ENCODE peak calls at places on chromosome 11, in six cellular contexts. One of them, this sample, is unnamed.

GRCh38 chr11:65788801-65789200 is 1.9 kb downstream of the OVOL1 start:
- DNase-seq in HCT116: no peak
- DNase-seq in prostate gland: no peak
- DNase-seq in upper lobe of left lung: peak
- DNase-seq in stomach: no peak
- DNase-seq in endothelial cell of umbilical vein: no peak
- DNase-seq in this sample: no peak

GRCh38 chr11:66267379-66268209 is 845 bp upstream of the RAB1B start:
- DNase-seq in HCT116: peak
- DNase-seq in prostate gland: peak
- DNase-seq in stomach: peak
- DNase-seq in endothelial cell of umbilical vein: peak
- DNase-seq in upper lobe of left lung: peak
- DNase-seq in this sample: peak

GRCh38 chr11:111531156-111531555 is 9.4 kb upstream of the LAYN start:
- DNase-seq in stomach: no peak
- DNase-seq in prostate gland: no peak
- DNase-seq in HCT116: no peak
- DNase-seq in endothelial cell of umbilical vein: no peak
- DNase-seq in upper lobe of left lung: no peak
- DNase-seq in this sample: no peak

GRCh38 chr11:73252577-73253191 is 19.5 kb upstream of the P2RY6 start:
- DNase-seq in stomach: peak
- DNase-seq in upper lobe of left lung: no peak
- DNase-seq in endothelial cell of umbilical vein: no peak
- DNase-seq in prostate gland: no peak
- DNase-seq in HCT116: peak
- DNase-seq in this sample: no peak

GRCh38 chr11:96277696-96278038 is 65.3 kb downstream of the MAML2 start:
- DNase-seq in upper lobe of left lung: no peak
- DNase-seq in HCT116: no peak
- DNase-seq in prostate gland: no peak
- DNase-seq in stomach: no peak
- DNase-seq in endothelial cell of umbilical vein: no peak
- DNase-seq in this sample: no peak

GRCh38 chr11:67293090-67293489 is 4.0 kb downstream of the ANKRD13D start:
- DNase-seq in HCT116: no peak
- DNase-seq in prostate gland: no peak
- DNase-seq in upper lobe of left lung: no peak
- DNase-seq in endothelial cell of umbilical vein: peak
- DNase-seq in stomach: no peak
- DNase-seq in this sample: no peak

GRCh38 chr11:57637626-57638004 is 12.1 kb downstream of the YPEL4 start:
- DNase-seq in upper lobe of left lung: peak
- DNase-seq in prostate gland: no peak
- DNase-seq in HCT116: no peak
- DNase-seq in endothelial cell of umbilical vein: no peak
- DNase-seq in stomach: no peak
- DNase-seq in this sample: no peak

GRCh38 chr11:125701858-125702621 is 21.4 kb upstream of the ACRV1 start:
- DNase-seq in upper lobe of left lung: no peak
- DNase-seq in prostate gland: no peak
- DNase-seq in endothelial cell of umbilical vein: no peak
- DNase-seq in HCT116: no peak
- DNase-seq in stomach: no peak
- DNase-seq in this sample: no peak

GRCh38 chr11:130102457-130103249 is 33.0 kb downstream of the APLP2 start:
- DNase-seq in stomach: no peak
- DNase-seq in endothelial cell of umbilical vein: no peak
- DNase-seq in upper lobe of left lung: no peak
- DNase-seq in prostate gland: peak
- DNase-seq in HCT116: no peak
- DNase-seq in this sample: no peak

GRCh38 chr11:44775366-44776356 is 48.9 kb downstream of the TSPAN18 start:
- DNase-seq in upper lobe of left lung: no peak
- DNase-seq in stomach: peak
- DNase-seq in endothelial cell of umbilical vein: peak
- DNase-seq in HCT116: peak
- DNase-seq in prostate gland: peak
- DNase-seq in this sample: peak

GRCh38 chr11:123428221-123428631 is 1.8 kb upstream of the GRAMD1B start:
- DNase-seq in upper lobe of left lung: no peak
- DNase-seq in HCT116: no peak
- DNase-seq in stomach: no peak
- DNase-seq in prostate gland: no peak
- DNase-seq in endothelial cell of umbilical vein: no peak
- DNase-seq in this sample: no peak

GRCh38 chr11:123111465-123111864 is 49.5 kb upstream of the HSPA8 start:
- DNase-seq in upper lobe of left lung: no peak
- DNase-seq in endothelial cell of umbilical vein: peak
- DNase-seq in prostate gland: no peak
- DNase-seq in HCT116: peak
- DNase-seq in stomach: no peak
- DNase-seq in this sample: peak

GRCh38 chr11:102449651-102450570 is 2.7 kb downstream of the TMEM123 start:
- DNase-seq in stomach: no peak
- DNase-seq in prostate gland: no peak
- DNase-seq in endothelial cell of umbilical vein: peak
- DNase-seq in upper lobe of left lung: no peak
- DNase-seq in HCT116: no peak
- DNase-seq in this sample: no peak

GRCh38 chr11:102451041-102451692 is 1.4 kb downstream of the TMEM123 start:
- DNase-seq in stomach: no peak
- DNase-seq in upper lobe of left lung: no peak
- DNase-seq in HCT116: no peak
- DNase-seq in endothelial cell of umbilical vein: peak
- DNase-seq in prostate gland: no peak
- DNase-seq in this sample: no peak

GRCh38 chr11:102452461-102453285 is at the start of gene TMEM123:
- DNase-seq in HCT116: peak
- DNase-seq in stomach: peak
- DNase-seq in endothelial cell of umbilical vein: peak
- DNase-seq in prostate gland: peak
- DNase-seq in upper lobe of left lung: peak
- DNase-seq in this sample: peak

GRCh38 chr11:102453286-102453797 is 777 bp upstream of the TMEM123 start:
- DNase-seq in stomach: no peak
- DNase-seq in HCT116: no peak
- DNase-seq in endothelial cell of umbilical vein: no peak
- DNase-seq in prostate gland: peak
- DNase-seq in upper lobe of left lung: peak
- DNase-seq in this sample: no peak

GRCh38 chr11:102451693-102452460 is 688 bp downstream of the TMEM123 start:
- DNase-seq in stomach: peak
- DNase-seq in upper lobe of left lung: peak
- DNase-seq in prostate gland: peak
- DNase-seq in HCT116: no peak
- DNase-seq in endothelial cell of umbilical vein: peak
- DNase-seq in this sample: peak
- TF ChIP-seq POLR2AphosphoS5 in stomach: peak
- TF ChIP-seq POLR2AphosphoS5 in upper lobe of left lung: peak
- TF ChIP-seq POLR2AphosphoS5 in prostate gland: peak
- TF ChIP-seq POLR2AphosphoS5 in HCT116: peak
- TF ChIP-seq POLR2AphosphoS5 in endothelial cell of umbilical vein: peak
- TF ChIP-seq POLR2AphosphoS5 in this sample: peak

DNA sequence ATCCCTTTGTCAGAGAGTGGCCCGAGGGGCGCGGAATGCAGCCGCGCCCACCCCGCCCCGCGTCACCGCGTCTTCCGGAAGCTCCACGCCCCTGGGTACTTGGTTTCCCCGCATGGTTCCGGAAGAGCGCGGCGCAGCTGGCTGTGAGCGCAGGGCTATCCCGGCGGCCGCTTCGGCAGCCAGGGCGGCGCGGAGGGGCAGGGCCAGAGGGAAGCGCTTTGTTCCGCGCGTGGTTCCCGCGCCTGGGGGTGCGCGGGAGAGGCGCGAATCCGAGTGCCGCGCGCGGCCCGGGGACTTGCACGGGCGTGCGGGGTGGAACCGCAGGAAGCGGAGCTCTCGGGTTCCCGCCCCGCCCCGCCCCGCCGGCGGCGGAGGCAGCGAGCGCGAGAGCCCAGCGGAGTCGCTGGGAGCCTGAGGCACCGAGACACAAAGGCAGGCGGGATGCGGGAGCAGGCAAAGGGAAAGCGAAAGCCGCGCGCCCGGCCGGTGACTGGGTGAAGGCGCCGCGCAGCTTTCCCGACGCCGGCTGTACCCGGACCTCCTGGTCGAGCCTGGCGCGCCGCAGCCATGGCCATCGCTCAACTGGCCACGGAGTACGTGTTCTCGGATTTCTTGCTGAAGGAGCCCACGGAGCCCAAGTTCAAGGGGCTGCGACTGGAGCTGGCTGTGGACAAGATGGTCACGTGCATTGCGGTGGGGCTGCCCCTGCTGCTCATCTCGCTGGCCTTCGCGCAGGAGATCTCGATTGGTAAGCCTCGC is at the start of gene PANX1:
- DNase-seq in stomach: peak
- DNase-seq in endothelial cell of umbilical vein: peak
- DNase-seq in HCT116: peak
- DNase-seq in prostate gland: peak
- DNase-seq in upper lobe of left lung: peak
- DNase-seq in this sample: peak
- TF ChIP-seq POLR2A in stomach: no peak
- TF ChIP-seq POLR2A in endothelial cell of umbilical vein: peak
- TF ChIP-seq POLR2A in HCT116: peak
- TF ChIP-seq POLR2A in prostate gland: peak
- TF ChIP-seq POLR2A in upper lobe of left lung: no peak
- TF ChIP-seq POLR2A in this sample: no peak

GRCh38 chr11:795638-796564 is 2.2 kb downstream of the SLC25A22 start:
- DNase-seq in upper lobe of left lung: peak
- DNase-seq in HCT116: no peak
- DNase-seq in stomach: peak
- DNase-seq in endothelial cell of umbilical vein: peak
- DNase-seq in prostate gland: peak
- DNase-seq in this sample: peak
- TF ChIP-seq POLR2AphosphoS5 in upper lobe of left lung: peak
- TF ChIP-seq POLR2AphosphoS5 in HCT116: no peak
- TF ChIP-seq POLR2AphosphoS5 in stomach: peak
- TF ChIP-seq POLR2AphosphoS5 in endothelial cell of umbilical vein: no peak
- TF ChIP-seq POLR2AphosphoS5 in prostate gland: peak
- TF ChIP-seq POLR2AphosphoS5 in this sample: peak

GRCh38 chr11:11074686-11075370 is 217.0 kb upstream of the ZBED5 start:
- DNase-seq in HCT116: no peak
- DNase-seq in stomach: no peak
- DNase-seq in endothelial cell of umbilical vein: no peak
- DNase-seq in upper lobe of left lung: no peak
- DNase-seq in prostate gland: no peak
- DNase-seq in this sample: no peak

GRCh38 chr11:11076276-11076675 is 218.4 kb upstream of the ZBED5 start:
- DNase-seq in stomach: no peak
- DNase-seq in upper lobe of left lung: no peak
- DNase-seq in HCT116: no peak
- DNase-seq in endothelial cell of umbilical vein: no peak
- DNase-seq in prostate gland: no peak
- DNase-seq in this sample: no peak

GRCh38 chr11:11072067-11072466 is 214.2 kb upstream of the ZBED5 start:
- DNase-seq in prostate gland: no peak
- DNase-seq in HCT116: no peak
- DNase-seq in endothelial cell of umbilical vein: no peak
- DNase-seq in stomach: no peak
- DNase-seq in upper lobe of left lung: no peak
- DNase-seq in this sample: no peak

GRCh38 chr11:11075515-11076171 is 217.8 kb upstream of the ZBED5 start:
- DNase-seq in endothelial cell of umbilical vein: no peak
- DNase-seq in upper lobe of left lung: no peak
- DNase-seq in HCT116: no peak
- DNase-seq in stomach: no peak
- DNase-seq in prostate gland: no peak
- DNase-seq in this sample: no peak

GRCh38 chr11:11073996-11074395 is 216.1 kb upstream of the ZBED5 start:
- DNase-seq in upper lobe of left lung: no peak
- DNase-seq in HCT116: no peak
- DNase-seq in stomach: no peak
- DNase-seq in prostate gland: no peak
- DNase-seq in endothelial cell of umbilical vein: no peak
- DNase-seq in this sample: no peak
- TF ChIP-seq POLR2A in upper lobe of left lung: no peak
- TF ChIP-seq POLR2A in HCT116: no peak
- TF ChIP-seq POLR2A in stomach: no peak
- TF ChIP-seq POLR2A in prostate gland: no peak
- TF ChIP-seq POLR2A in endothelial cell of umbilical vein: no peak
- TF ChIP-seq POLR2A in this sample: no peak

DNA sequence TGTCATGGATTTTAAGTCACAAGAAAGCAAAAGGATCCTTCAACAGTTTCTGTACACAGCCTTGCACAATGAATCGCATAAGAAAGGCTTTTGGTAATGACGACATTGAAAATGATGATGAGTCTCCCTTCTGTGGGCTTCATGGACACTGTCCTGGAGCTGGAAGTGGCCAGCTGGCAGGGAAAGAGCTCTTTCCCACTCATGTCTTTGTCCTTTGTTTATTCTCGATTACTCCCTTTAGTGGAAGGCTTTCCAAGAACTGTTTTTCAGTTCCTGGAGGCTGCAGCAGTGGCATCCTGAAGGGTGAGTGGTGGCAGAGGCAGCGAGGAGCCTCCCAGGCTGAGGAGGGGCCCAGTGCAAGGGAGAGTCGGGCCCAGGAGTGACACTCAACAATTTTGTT is 505.2 kb downstream of the NTM start:
- DNase-seq in upper lobe of left lung: peak
- DNase-seq in endothelial cell of umbilical vein: no peak
- DNase-seq in prostate gland: no peak
- DNase-seq in HCT116: no peak
- DNase-seq in stomach: no peak
- DNase-seq in this sample: no peak
- TF ChIP-seq POLR2AphosphoS5 in upper lobe of left lung: no peak
- TF ChIP-seq POLR2AphosphoS5 in endothelial cell of umbilical vein: no peak
- TF ChIP-seq POLR2AphosphoS5 in prostate gland: no peak
- TF ChIP-seq POLR2AphosphoS5 in HCT116: no peak
- TF ChIP-seq POLR2AphosphoS5 in stomach: no peak
- TF ChIP-seq POLR2AphosphoS5 in this sample: no peak

GRCh38 chr11:75428989-75429640 is 3.9 kb downstream of the KLHL35 start:
- DNase-seq in prostate gland: no peak
- DNase-seq in upper lobe of left lung: no peak
- DNase-seq in endothelial cell of umbilical vein: no peak
- DNase-seq in stomach: no peak
- DNase-seq in HCT116: no peak
- DNase-seq in this sample: no peak

GRCh38 chr11:75427181-75427580 is 5.8 kb downstream of the KLHL35 start:
- DNase-seq in upper lobe of left lung: no peak
- DNase-seq in prostate gland: no peak
- DNase-seq in HCT116: no peak
- DNase-seq in stomach: no peak
- DNase-seq in endothelial cell of umbilical vein: no peak
- DNase-seq in this sample: no peak

GRCh38 chr11:75426720-75427086 is 6.3 kb downstream of the KLHL35 start:
- DNase-seq in HCT116: no peak
- DNase-seq in endothelial cell of umbilical vein: no peak
- DNase-seq in prostate gland: no peak
- DNase-seq in upper lobe of left lung: no peak
- DNase-seq in stomach: no peak
- DNase-seq in this sample: no peak

GRCh38 chr11:75429641-75429901 is 3.4 kb downstream of the KLHL35 start:
- DNase-seq in endothelial cell of umbilical vein: no peak
- DNase-seq in HCT116: no peak
- DNase-seq in prostate gland: no peak
- DNase-seq in upper lobe of left lung: no peak
- DNase-seq in stomach: no peak
- DNase-seq in this sample: no peak

GRCh38 chr11:75428301-75428724 is 4.7 kb downstream of the KLHL35 start:
- DNase-seq in stomach: peak
- DNase-seq in endothelial cell of umbilical vein: peak
- DNase-seq in HCT116: no peak
- DNase-seq in upper lobe of left lung: peak
- DNase-seq in prostate gland: peak
- DNase-seq in this sample: peak
- TF ChIP-seq POLR2A in stomach: peak
- TF ChIP-seq POLR2A in endothelial cell of umbilical vein: peak
- TF ChIP-seq POLR2A in HCT116: no peak
- TF ChIP-seq POLR2A in upper lobe of left lung: no peak
- TF ChIP-seq POLR2A in prostate gland: peak
- TF ChIP-seq POLR2A in this sample: no peak

GRCh38 chr11:370087-370941 is 1.0 kb downstream of the B4GALNT4 start:
- DNase-seq in stomach: no peak
- DNase-seq in prostate gland: no peak
- DNase-seq in upper lobe of left lung: peak
- DNase-seq in HCT116: no peak
- DNase-seq in endothelial cell of umbilical vein: no peak
- DNase-seq in this sample: peak
- TF ChIP-seq POLR2AphosphoS5 in stomach: no peak
- TF ChIP-seq POLR2AphosphoS5 in prostate gland: no peak
- TF ChIP-seq POLR2AphosphoS5 in upper lobe of left lung: no peak
- TF ChIP-seq POLR2AphosphoS5 in HCT116: no peak
- TF ChIP-seq POLR2AphosphoS5 in endothelial cell of umbilical vein: no peak
- TF ChIP-seq POLR2AphosphoS5 in this sample: no peak